ENCODE peak calls at places on chromosomes 13 and 19, in nine cellular contexts. One of them, this sample, is unnamed.

GRCh38 chr19:31659897-31660210 is 310.6 kb upstream of the TSHZ3 start:
- DNase-seq in stimulated activated effector memory CD8-positive, alpha-beta T cell treated with anti-CD3 and anti-CD28 coated beads, Interleukin-12 subunit alpha, Interleukin-12 subunit beta, amount 100 ng/mL, for 72 hours: no peak
- DNase-seq in NCI-H446: no peak
- DNase-seq in stimulated activated CD4-positive, alpha-beta T cell treated with anti-CD3 and anti-CD28 coated beads, Interleukin-4, amount 100 ng/mL, for 1 hour: no peak
- DNase-seq in KBM-7: no peak
- DNase-seq in hypothalamus: no peak
- DNase-seq in AG10803: no peak
- DNase-seq in M059J: no peak
- DNase-seq in naive thymus-derived CD4-positive, alpha-beta T cell: no peak
- DNase-seq in this sample: no peak

GRCh38 chr19:16121141-16121540 is 9.5 kb downstream of the RAB8A start:
- DNase-seq in stimulated activated effector memory CD8-positive, alpha-beta T cell treated with anti-CD3 and anti-CD28 coated beads, Interleukin-12 subunit alpha, Interleukin-12 subunit beta, amount 100 ng/mL, for 72 hours: no peak
- DNase-seq in NCI-H446: no peak
- DNase-seq in stimulated activated CD4-positive, alpha-beta T cell treated with anti-CD3 and anti-CD28 coated beads, Interleukin-4, amount 100 ng/mL, for 1 hour: no peak
- DNase-seq in KBM-7: no peak
- DNase-seq in hypothalamus: no peak
- DNase-seq in AG10803: no peak
- DNase-seq in M059J: no peak
- DNase-seq in naive thymus-derived CD4-positive, alpha-beta T cell: no peak
- DNase-seq in this sample: no peak

GRCh38 chr13:33937373-33938087 is 119.6 kb downstream of the RFC3 start:
- DNase-seq in stimulated activated effector memory CD8-positive, alpha-beta T cell treated with anti-CD3 and anti-CD28 coated beads, Interleukin-12 subunit alpha, Interleukin-12 subunit beta, amount 100 ng/mL, for 72 hours: no peak
- DNase-seq in NCI-H446: no peak
- DNase-seq in stimulated activated CD4-positive, alpha-beta T cell treated with anti-CD3 and anti-CD28 coated beads, Interleukin-4, amount 100 ng/mL, for 1 hour: no peak
- DNase-seq in KBM-7: no peak
- DNase-seq in hypothalamus: no peak
- DNase-seq in AG10803: no peak
- DNase-seq in M059J: peak
- DNase-seq in naive thymus-derived CD4-positive, alpha-beta T cell: no peak
- DNase-seq in this sample: no peak

GRCh38 chr13:95002968-95003813 is 290.8 kb upstream of the SOX21 start:
- DNase-seq in stimulated activated effector memory CD8-positive, alpha-beta T cell treated with anti-CD3 and anti-CD28 coated beads, Interleukin-12 subunit alpha, Interleukin-12 subunit beta, amount 100 ng/mL, for 72 hours: no peak
- DNase-seq in NCI-H446: no peak
- DNase-seq in stimulated activated CD4-positive, alpha-beta T cell treated with anti-CD3 and anti-CD28 coated beads, Interleukin-4, amount 100 ng/mL, for 1 hour: no peak
- DNase-seq in KBM-7: no peak
- DNase-seq in hypothalamus: no peak
- DNase-seq in AG10803: no peak
- DNase-seq in M059J: no peak
- DNase-seq in naive thymus-derived CD4-positive, alpha-beta T cell: no peak
- DNase-seq in this sample: no peak

GRCh38 chr13:96898212-96898611 is 96.1 kb downstream of the OXGR1 start:
- DNase-seq in stimulated activated effector memory CD8-positive, alpha-beta T cell treated with anti-CD3 and anti-CD28 coated beads, Interleukin-12 subunit alpha, Interleukin-12 subunit beta, amount 100 ng/mL, for 72 hours: no peak
- DNase-seq in NCI-H446: no peak
- DNase-seq in stimulated activated CD4-positive, alpha-beta T cell treated with anti-CD3 and anti-CD28 coated beads, Interleukin-4, amount 100 ng/mL, for 1 hour: no peak
- DNase-seq in KBM-7: no peak
- DNase-seq in hypothalamus: no peak
- DNase-seq in AG10803: peak
- DNase-seq in M059J: peak
- DNase-seq in naive thymus-derived CD4-positive, alpha-beta T cell: no peak
- DNase-seq in this sample: no peak

GRCh38 chr13:78630509-78630908 is 27.2 kb upstream of the POU4F1 start:
- DNase-seq in stimulated activated effector memory CD8-positive, alpha-beta T cell treated with anti-CD3 and anti-CD28 coated beads, Interleukin-12 subunit alpha, Interleukin-12 subunit beta, amount 100 ng/mL, for 72 hours: no peak
- DNase-seq in NCI-H446: no peak
- DNase-seq in stimulated activated CD4-positive, alpha-beta T cell treated with anti-CD3 and anti-CD28 coated beads, Interleukin-4, amount 100 ng/mL, for 1 hour: no peak
- DNase-seq in KBM-7: no peak
- DNase-seq in hypothalamus: no peak
- DNase-seq in AG10803: no peak
- DNase-seq in M059J: no peak
- DNase-seq in naive thymus-derived CD4-positive, alpha-beta T cell: no peak
- DNase-seq in this sample: no peak

GRCh38 chr19:17292301-17293074 is 10.7 kb downstream of the ABHD8 start:
- DNase-seq in stimulated activated effector memory CD8-positive, alpha-beta T cell treated with anti-CD3 and anti-CD28 coated beads, Interleukin-12 subunit alpha, Interleukin-12 subunit beta, amount 100 ng/mL, for 72 hours: peak
- DNase-seq in NCI-H446: no peak
- DNase-seq in stimulated activated CD4-positive, alpha-beta T cell treated with anti-CD3 and anti-CD28 coated beads, Interleukin-4, amount 100 ng/mL, for 1 hour: peak
- DNase-seq in KBM-7: peak
- DNase-seq in hypothalamus: no peak
- DNase-seq in AG10803: peak
- DNase-seq in M059J: peak
- DNase-seq in naive thymus-derived CD4-positive, alpha-beta T cell: peak
- DNase-seq in this sample: peak

GRCh38 chr13:97945792-97946419 is 7.6 kb upstream of the IPO5 start:
- DNase-seq in stimulated activated effector memory CD8-positive, alpha-beta T cell treated with anti-CD3 and anti-CD28 coated beads, Interleukin-12 subunit alpha, Interleukin-12 subunit beta, amount 100 ng/mL, for 72 hours: no peak
- DNase-seq in NCI-H446: no peak
- DNase-seq in stimulated activated CD4-positive, alpha-beta T cell treated with anti-CD3 and anti-CD28 coated beads, Interleukin-4, amount 100 ng/mL, for 1 hour: no peak
- DNase-seq in KBM-7: peak
- DNase-seq in hypothalamus: no peak
- DNase-seq in AG10803: peak
- DNase-seq in M059J: peak
- DNase-seq in naive thymus-derived CD4-positive, alpha-beta T cell: no peak
- DNase-seq in this sample: no peak

GRCh38 chr13:28636677-28637317 is 22.1 kb upstream of the POMP start:
- DNase-seq in stimulated activated effector memory CD8-positive, alpha-beta T cell treated with anti-CD3 and anti-CD28 coated beads, Interleukin-12 subunit alpha, Interleukin-12 subunit beta, amount 100 ng/mL, for 72 hours: no peak
- DNase-seq in NCI-H446: no peak
- DNase-seq in stimulated activated CD4-positive, alpha-beta T cell treated with anti-CD3 and anti-CD28 coated beads, Interleukin-4, amount 100 ng/mL, for 1 hour: peak
- DNase-seq in KBM-7: peak
- DNase-seq in hypothalamus: no peak
- DNase-seq in AG10803: peak
- DNase-seq in M059J: peak
- DNase-seq in naive thymus-derived CD4-positive, alpha-beta T cell: peak
- DNase-seq in this sample: peak

GRCh38 chr19:16659832-16660708 is at the start of gene SMIM7:
- DNase-seq in stimulated activated effector memory CD8-positive, alpha-beta T cell treated with anti-CD3 and anti-CD28 coated beads, Interleukin-12 subunit alpha, Interleukin-12 subunit beta, amount 100 ng/mL, for 72 hours: peak
- DNase-seq in NCI-H446: peak
- DNase-seq in stimulated activated CD4-positive, alpha-beta T cell treated with anti-CD3 and anti-CD28 coated beads, Interleukin-4, amount 100 ng/mL, for 1 hour: peak
- DNase-seq in KBM-7: peak
- DNase-seq in hypothalamus: peak
- DNase-seq in AG10803: peak
- DNase-seq in M059J: peak
- DNase-seq in naive thymus-derived CD4-positive, alpha-beta T cell: peak
- DNase-seq in this sample: peak

This sample was measured in germinal center.